ENCODE peak calls at places on chromosomes 6 and 20, in seven cellular contexts. Q is RCC 7860, H is anterior cingulate cortex, K is GDM1, T is T-helper 17 cell, M is kidney glomerular epithelial cell, W is WTC11. J is an unnamed sample.
A peak's percentile ranks its signal among the peaks of the same experiment; 100 is the strongest.

GRCh38 chr20:32737371-32738223 is 5.7 kb downstream of the COMMD7 start:
- DNase-seq in H (no peak), M (peak; percentile 55), Q (peak; percentile 69), W (no peak), K (no peak), T (no peak), J (no peak)

GRCh38 chr6:119044263-119044662 is 34.2 kb downstream of the FAM184A start:
- DNase-seq in H (no peak), K (no peak), Q (no peak), T (no peak), W (no peak), M (no peak), J (no peak)

GRCh38 chr20:58054744-58055373 is 173.6 kb downstream of the ANKRD60 start:
- DNase-seq in Q (no peak), T (no peak), H (peak; percentile 45), W (peak; percentile 28), M (no peak), K (no peak), J (no peak)

GRCh38 chr6:169396554-169397163 is 143.0 kb upstream of the THBS2 start:
- DNase-seq in T (no peak), M (no peak), H (no peak), W (no peak), Q (no peak), K (no peak), J (peak; percentile 5)

GRCh38 chr6:149990672-149991402 is 27.1 kb downstream of the ULBP1 start:
- DNase-seq in Q (no peak), T (peak; percentile 26), K (no peak), W (peak; percentile 41), H (no peak), M (peak; percentile 2), J (no peak)

GRCh38 chr20:1415667-1416468 is 23.0 kb upstream of the FKBP1A start:
- DNase-seq in M (peak; percentile 45), Q (peak; percentile 96), W (no peak), T (no peak), K (no peak), H (no peak), J (no peak)

GRCh38 chr6:134720353-134721094 is 229.4 kb downstream of the ALDH8A1 start:
- DNase-seq in T (no peak), H (no peak), W (no peak), Q (no peak), K (no peak), M (no peak), J (no peak)

GRCh38 chr6:132648356-132648755 is 10.6 kb downstream of the TAAR1 start:
- DNase-seq in T (no peak), H (no peak), Q (no peak), K (peak; percentile 22), W (no peak), M (no peak), J (no peak)

GRCh38 chr20:34579191-34579661 is 20.7 kb downstream of the MAP1LC3A start:
- DNase-seq in M (peak; percentile 84), T (no peak), K (no peak), Q (peak; percentile 84), W (no peak), H (peak; percentile 68), J (no peak)

GRCh38 chr6:37261198-37261597 is 3.3 kb upstream of the TMEM217 start:
- DNase-seq in M (no peak), T (no peak), Q (no peak), K (no peak), H (no peak), W (no peak), J (no peak)

GRCh38 chr20:51412333-51412761 is 130.2 kb downstream of the NFATC2 start:
- DNase-seq in H (no peak), M (no peak), K (no peak), Q (no peak), T (no peak), W (no peak), J (no peak)

GRCh38 chr6:66897576-66897975 is 1190.5 kb upstream of the EYS start:
- DNase-seq in H (no peak), T (no peak), Q (peak; percentile 7), M (no peak), K (no peak), W (no peak), J (no peak)

GRCh38 chr6:169328112-169328801 is 74.6 kb upstream of the THBS2 start:
- DNase-seq in T (no peak), Q (no peak), K (no peak), H (no peak), M (peak; percentile 34), W (no peak), J (no peak)

GRCh38 chr20:56986931-56987720 is 279.3 kb downstream of the BMP7 start:
- DNase-seq in M (no peak), K (no peak), H (no peak), T (no peak), W (no peak), Q (no peak), J (no peak)

GRCh38 chr6:149285626-149286025 is 31.9 kb upstream of the TAB2 start:
- DNase-seq in H (no peak), T (no peak), W (no peak), M (no peak), K (no peak), Q (no peak), J (no peak)

GRCh38 chr6:139766796-139767195 is 392.3 kb upstream of the CITED2 start:
- DNase-seq in H (no peak), W (no peak), K (no peak), Q (no peak), T (no peak), M (no peak), J (no peak)

GRCh38 chr20:11845311-11845710 is 72.4 kb upstream of the BTBD3 start:
- DNase-seq in W (no peak), T (no peak), H (no peak), Q (no peak), K (no peak), M (peak; percentile 47), J (no peak)

GRCh38 chr6:20691185-20691584 is 156.9 kb downstream of the CDKAL1 start:
- DNase-seq in T (no peak), Q (no peak), K (no peak), W (no peak), H (no peak), M (no peak), J (no peak)

GRCh38 chr6:105835373-105835772 is 250.8 kb upstream of the PRDM1 start:
- DNase-seq in H (no peak), Q (no peak), T (no peak), M (no peak), W (peak; percentile 69), K (no peak), J (peak; percentile 34)

GRCh38 chr6:163123098-163123497 is 291.4 kb upstream of the QKI start:
- DNase-seq in K (no peak), W (peak; percentile 80), M (no peak), H (no peak), T (no peak), Q (no peak), J (peak; percentile 18)

GRCh38 chr6:3316818-3317217 is 58.1 kb downstream of the PSMG4 start:
- DNase-seq in T (no peak), H (no peak), K (no peak), Q (no peak), W (no peak), M (no peak), J (no peak)

GRCh38 chr6:53282234-53282633 is 66.5 kb downstream of the ELOVL5 start:
- DNase-seq in T (no peak), M (no peak), Q (no peak), K (no peak), H (no peak), W (no peak), J (no peak)

GRCh38 chr6:149131891-149132290 is 185.6 kb upstream of the TAB2 start:
- DNase-seq in W (no peak), M (no peak), K (no peak), H (no peak), Q (no peak), T (no peak), J (no peak)

GRCh38 chr6:33737267-33738026 is 9.3 kb downstream of the IP6K3 start:
- DNase-seq in T (no peak), W (no peak), Q (no peak), K (no peak), H (no peak), M (no peak), J (no peak)

GRCh38 chr6:165308926-165309731 is at the start of gene C6orf118:
- DNase-seq in K (peak; percentile 7), T (no peak), H (peak; percentile 28), W (peak; percentile 84), Q (peak; percentile 70), M (peak; percentile 90), J (no peak)

GRCh38 chr20:49701313-49701731 is 12.4 kb downstream of the B4GALT5 start:
- DNase-seq in Q (no peak), K (no peak), M (no peak), H (no peak), W (no peak), T (no peak), J (no peak)

GRCh38 chr6:105993769-105994521 is 92.2 kb upstream of the PRDM1 start:
- DNase-seq in W (peak; percentile 44), Q (no peak), T (peak; percentile 43), M (no peak), H (no peak), K (no peak), J (peak; percentile 47)

GRCh38 chr20:11454966-11455799 is 462.5 kb upstream of the BTBD3 start:
- DNase-seq in M (peak; percentile 85), Q (peak; percentile 92), H (no peak), K (no peak), W (no peak), T (no peak), J (no peak)

GRCh38 chr6:135393289-135393688 is 104.3 kb downstream of the AHI1 start:
- DNase-seq in W (no peak), M (no peak), H (no peak), T (no peak), K (no peak), Q (no peak), J (no peak)

GRCh38 chr6:1890987-1891386 is 281.3 kb downstream of the FOXC1 start:
- DNase-seq in M (no peak), H (no peak), K (no peak), Q (no peak), T (no peak), W (no peak), J (no peak)

GRCh38 chr6:98416027-98416426 is 418.3 kb upstream of the POU3F2 start:
- DNase-seq in M (no peak), Q (no peak), H (peak; percentile 6), K (no peak), W (no peak), T (no peak), J (peak; percentile 66)

GRCh38 chr6:41428402-41428994 is 93.1 kb downstream of the NCR2 start:
- DNase-seq in M (no peak), W (no peak), K (no peak), Q (no peak), T (no peak), H (no peak), J (peak; percentile 96)

GRCh38 chr20:62741191-62741676 is 32.6 kb downstream of the NTSR1 start:
- DNase-seq in K (no peak), W (peak; percentile 31), T (peak; percentile 13), Q (no peak), M (no peak), H (no peak), J (no peak)

GRCh38 chr6:19995575-19996257 is 158.5 kb downstream of the ID4 start:
- DNase-seq in M (no peak), H (no peak), T (no peak), Q (no peak), W (no peak), K (no peak), J (no peak)

GRCh38 chr20:43691928-43692524 is 25.1 kb downstream of the MYBL2 start:
- DNase-seq in K (peak; percentile 18), Q (peak; percentile 43), W (peak; percentile 70), H (peak; percentile 2), M (no peak), T (no peak), J (peak; percentile 76)

GRCh38 chr20:37651932-37652331 is 41.9 kb upstream of the CTNNBL1 start:
- DNase-seq in W (peak; percentile 69), M (no peak), Q (peak; percentile 55), H (no peak), K (no peak), T (no peak), J (peak; percentile 88)

GRCh38 chr6:15389079-15389758 is 143.3 kb downstream of the JARID2 start:
- DNase-seq in T (no peak), K (no peak), W (no peak), H (no peak), Q (no peak), M (no peak), J (no peak)

GRCh38 chr6:56951049-56951816 is 3.7 kb upstream of the BEND6 start:
- DNase-seq in K (no peak), Q (no peak), T (no peak), W (no peak), M (no peak), H (no peak), J (no peak)

J was measured in NCI-H526.